ENCODE peak calls at places on chromosomes 2 and 18, in nine cellular contexts. Y is HEK293T; U is hepatic stellate cell; O is stimulated activated CD8-positive, alpha-beta memory T cell treated with anti-CD3 and anti-CD28 coated beads, Interleukin-15, amount 100 ng/mL, for 1 hour; L is astrocyte of the spinal cord; D is stimulated activated CD4-positive, alpha-beta T cell treated with anti-CD3 and anti-CD28 coated beads, TNF-alpha, amount 100 ng/mL, for 1 hour; B is CD4-positive, CD25-positive, alpha-beta regulatory T cell; M is endothelial cell; W is NCI-H526. E is an unnamed sample.

GRCh38 chr18:10365021-10365420 is 89.4 kb upstream of the APCDD1 start:
- DNase-seq in M (no peak), B (no peak), W (no peak), D (no peak), O (no peak), L (no peak), Y (no peak), U (no peak), E (no peak)

GRCh38 chr2:217058791-217059755 is 199.2 kb upstream of the TNP1 start:
- DNase-seq in W (no peak), L (no peak), U (no peak), B (no peak), Y (no peak), O (no peak), D (no peak), M (no peak), E (no peak)

GRCh38 chr2:111226797-111227700 is 106.3 kb downstream of the BCL2L11 start:
- DNase-seq in W (no peak), U (no peak), Y (no peak), O (no peak), B (no peak), M (no peak), D (no peak), L (peak), E (no peak)

GRCh38 chr18:58949031-58949430 is 84.4 kb downstream of the ZNF532 start:
- DNase-seq in M (no peak), W (no peak), O (no peak), Y (no peak), B (no peak), D (no peak), L (no peak), U (no peak), E (no peak)

GRCh38 chr2:207767461-207768167 is 2.1 kb downstream of the FZD5 start:
- DNase-seq in U (no peak), Y (no peak), M (peak), D (no peak), W (peak), L (peak), B (no peak), O (no peak), E (peak)

GRCh38 chr2:204681412-204681811 is 136.1 kb downstream of the PARD3B start:
- DNase-seq in U (no peak), B (no peak), M (no peak), Y (no peak), D (no peak), L (no peak), O (no peak), W (no peak), E (no peak)

GRCh38 chr2:169828141-169828811 is 1.0 kb downstream of the UBR3 start:
- DNase-seq in U (peak), B (peak), D (no peak), L (peak), M (peak), Y (peak), O (no peak), W (peak), E (peak)

GRCh38 chr18:10559566-10560456 is 34.0 kb downstream of the NAPG start:
- DNase-seq in L (no peak), D (no peak), W (no peak), Y (peak), B (no peak), U (no peak), O (no peak), M (no peak), E (peak)

GRCh38 chr2:39059366-39059952 is 61.4 kb downstream of the SOS1 start:
- DNase-seq in Y (peak), D (no peak), U (peak), L (peak), B (peak), M (no peak), O (no peak), W (peak), E (no peak)

GRCh38 chr2:23380562-23381065 is 4.4 kb upstream of the KLHL29 start:
- DNase-seq in Y (no peak), W (no peak), L (no peak), U (no peak), M (no peak), D (no peak), O (no peak), B (peak), E (no peak)

GRCh38 chr2:43877782-43878464 is 39.2 kb downstream of the ABCG8 start:
- DNase-seq in U (peak), D (no peak), M (peak), Y (peak), W (peak), O (peak), B (peak), L (peak), E (peak)

GRCh38 chr18:8333961-8334360 is 275.3 kb upstream of the RAB12 start:
- DNase-seq in Y (no peak), B (no peak), U (no peak), O (no peak), W (no peak), D (no peak), M (no peak), L (no peak), E (no peak)

GRCh38 chr18:59871711-59872362 is 28.0 kb upstream of the PMAIP1 start:
- DNase-seq in W (no peak), Y (no peak), U (no peak), O (no peak), L (no peak), B (no peak), D (no peak), M (no peak), E (no peak)

GRCh38 chr2:54457326-54458023 is 1.3 kb downstream of the SPTBN1 start:
- DNase-seq in B (no peak), U (peak), O (no peak), L (no peak), D (no peak), Y (peak), M (peak), W (peak), E (no peak)

GRCh38 chr2:71471276-71471675 is 17.9 kb downstream of the DYSF start:
- DNase-seq in D (no peak), W (no peak), L (peak), Y (no peak), M (no peak), U (peak), O (no peak), B (no peak), E (no peak)

GRCh38 chr18:44680271-44681038 is at the start of gene SETBP1:
- DNase-seq in B (no peak), O (no peak), D (no peak), U (peak), L (peak), W (peak), Y (peak), M (peak), E (peak)

GRCh38 chr2:48007699-48008268 is 101.5 kb upstream of the FBXO11 start:
- DNase-seq in U (no peak), O (no peak), L (no peak), W (no peak), D (no peak), B (no peak), M (no peak), Y (no peak), E (no peak)

GRCh38 chr2:68292108-68292710 is 27.5 kb downstream of the CNRIP1 start:
- DNase-seq in U (peak), B (peak), Y (peak), O (no peak), D (no peak), L (no peak), M (no peak), W (no peak), E (no peak)

GRCh38 chr2:42127425-42128424 is 41.4 kb upstream of the EML4 start:
- DNase-seq in M (no peak), D (no peak), L (no peak), Y (no peak), W (no peak), B (peak), O (no peak), U (no peak), E (no peak)

GRCh38 chr18:55489742-55490055 is 98.3 kb downstream of the TCF4 start:
- DNase-seq in U (no peak), B (no peak), W (peak), D (no peak), O (no peak), Y (no peak), L (no peak), M (no peak), E (no peak)

GRCh38 chr2:8548065-8548870 is 133.6 kb upstream of the ID2 start:
- DNase-seq in L (no peak), Y (no peak), M (peak), O (no peak), W (peak), B (no peak), U (no peak), D (no peak), E (peak)

GRCh38 chr2:220981926-220982325 is 590.2 kb downstream of the EPHA4 start:
- DNase-seq in O (no peak), U (no peak), M (no peak), L (no peak), W (no peak), D (no peak), Y (no peak), B (no peak), E (no peak)

E was measured in left lobe of liver.